ENCODE peak calls at places on chromosomes 12 and 14, in ten cellular contexts. Z, T, D, N, V, P, I, A, S and H are unnamed samples.

GRCh38 chr14:76812093-76812421 is 625 bp downstream of the ANGEL1 start:
- DNase-seq in Z (no peak), T (peak), D (no peak), N (no peak), V (no peak), P (no peak), I (peak), A (no peak), S (no peak), H (no peak)

GRCh38 chr12:50375802-50376201 is 20.6 kb downstream of the FAM186A start:
- DNase-seq in Z (no peak), T (no peak), D (no peak), N (no peak), V (no peak), P (no peak), I (no peak), A (no peak), S (no peak), H (no peak)

GRCh38 chr12:131003036-131003435 is 49.3 kb downstream of the ADGRD1 start:
- DNase-seq in Z (no peak), T (no peak), D (no peak), N (no peak), V (no peak), P (no peak), I (no peak), A (no peak), S (no peak), H (no peak)

GRCh38 chr12:54868690-54869089 is 14.4 kb downstream of the MUCL1 start:
- DNase-seq in Z (no peak), T (no peak), D (no peak), N (no peak), V (no peak), P (no peak), I (no peak), A (no peak), S (no peak), H (no peak)

GRCh38 chr12:67732857-67733256 is 84.3 kb downstream of the DYRK2 start:
- DNase-seq in Z (no peak), T (no peak), D (no peak), N (no peak), V (no peak), P (no peak), I (no peak), A (no peak), S (no peak), H (no peak)

GRCh38 chr12:11147420-11147819 is 13.0 kb upstream of the TAS2R30 start:
- DNase-seq in Z (no peak), T (no peak), D (no peak), N (no peak), V (no peak), P (no peak), I (no peak), A (no peak), S (no peak), H (no peak)

GRCh38 chr12:13173012-13173441 is 23.5 kb upstream of the EMP1 start:
- DNase-seq in Z (no peak), T (no peak), D (peak), N (no peak), V (no peak), P (peak), I (no peak), A (no peak), S (no peak), H (no peak)

GRCh38 chr14:100778951-100779690 is 46.8 kb upstream of the MEG3 start:
- DNase-seq in Z (no peak), T (no peak), D (no peak), N (no peak), V (no peak), P (no peak), I (no peak), A (no peak), S (no peak), H (no peak)

GRCh38 chr12:114888458-114888857 is 204.5 kb upstream of the TBX3 start:
- DNase-seq in Z (no peak), T (no peak), D (peak), N (no peak), V (no peak), P (peak), I (no peak), A (no peak), S (no peak), H (no peak)

GRCh38 chr12:28951941-28952340 is 197.1 kb upstream of the FAR2 start:
- DNase-seq in Z (no peak), T (no peak), D (no peak), N (no peak), V (no peak), P (no peak), I (no peak), A (no peak), S (no peak), H (no peak)

GRCh38 chr12:94795520-94795919 is 145.2 kb upstream of the TMCC3 start:
- DNase-seq in Z (no peak), T (peak), D (no peak), N (no peak), V (no peak), P (peak), I (no peak), A (no peak), S (no peak), H (no peak)